ENCODE peak calls at places on chromosomes 16 and 17, in ten cellular contexts. One of them, this sample, is unnamed.

GRCh38 chr17:34045990-34046389 is 209.1 kb upstream of the CCL2 start:
- DNase-seq in stimulated activated CD4-positive, alpha-beta T cell treated with anti-CD3 and anti-CD28 coated beads, Interleukin-15, amount 100 ng/mL, for 24 hours: no peak
- DNase-seq in stimulated activated CD8-positive, alpha-beta memory T cell treated with anti-CD3 and anti-CD28 coated beads, Interleukin-2, amount 100 ng/mL, for 48 hours: no peak
- DNase-seq in activated CD4-positive, alpha-beta T cell treated with anti-CD3 and anti-CD28 coated beads for 1 hour: no peak
- DNase-seq in anterior cingulate cortex: no peak
- DNase-seq in naive thymus-derived CD8-positive, alpha-beta T cell: no peak
- DNase-seq in NCI-H1092: no peak
- DNase-seq in NCI-H446 treated with DMSO at 0.1 percent for 48 hours: no peak
- DNase-seq in body of pancreas: no peak
- DNase-seq in A172: no peak
- DNase-seq in this sample: no peak

GRCh38 chr17:61833536-61834203 is 29.7 kb downstream of the BRIP1 start:
- DNase-seq in stimulated activated CD4-positive, alpha-beta T cell treated with anti-CD3 and anti-CD28 coated beads, Interleukin-15, amount 100 ng/mL, for 24 hours: no peak
- DNase-seq in stimulated activated CD8-positive, alpha-beta memory T cell treated with anti-CD3 and anti-CD28 coated beads, Interleukin-2, amount 100 ng/mL, for 48 hours: no peak
- DNase-seq in activated CD4-positive, alpha-beta T cell treated with anti-CD3 and anti-CD28 coated beads for 1 hour: no peak
- DNase-seq in anterior cingulate cortex: no peak
- DNase-seq in naive thymus-derived CD8-positive, alpha-beta T cell: no peak
- DNase-seq in NCI-H1092: no peak
- DNase-seq in NCI-H446 treated with DMSO at 0.1 percent for 48 hours: no peak
- DNase-seq in body of pancreas: no peak
- DNase-seq in A172: peak
- DNase-seq in this sample: no peak

GRCh38 chr17:73323622-73324455 is 12.0 kb upstream of the CDC42EP4 start:
- DNase-seq in stimulated activated CD4-positive, alpha-beta T cell treated with anti-CD3 and anti-CD28 coated beads, Interleukin-15, amount 100 ng/mL, for 24 hours: no peak
- DNase-seq in stimulated activated CD8-positive, alpha-beta memory T cell treated with anti-CD3 and anti-CD28 coated beads, Interleukin-2, amount 100 ng/mL, for 48 hours: no peak
- DNase-seq in activated CD4-positive, alpha-beta T cell treated with anti-CD3 and anti-CD28 coated beads for 1 hour: no peak
- DNase-seq in anterior cingulate cortex: no peak
- DNase-seq in naive thymus-derived CD8-positive, alpha-beta T cell: no peak
- DNase-seq in NCI-H1092: no peak
- DNase-seq in NCI-H446 treated with DMSO at 0.1 percent for 48 hours: no peak
- DNase-seq in body of pancreas: no peak
- DNase-seq in A172: no peak
- DNase-seq in this sample: no peak

GRCh38 chr17:45584092-45585036 is 93.8 kb upstream of the PLEKHM1 start:
- DNase-seq in stimulated activated CD4-positive, alpha-beta T cell treated with anti-CD3 and anti-CD28 coated beads, Interleukin-15, amount 100 ng/mL, for 24 hours: peak
- DNase-seq in stimulated activated CD8-positive, alpha-beta memory T cell treated with anti-CD3 and anti-CD28 coated beads, Interleukin-2, amount 100 ng/mL, for 48 hours: peak
- DNase-seq in activated CD4-positive, alpha-beta T cell treated with anti-CD3 and anti-CD28 coated beads for 1 hour: peak
- DNase-seq in anterior cingulate cortex: no peak
- DNase-seq in naive thymus-derived CD8-positive, alpha-beta T cell: peak
- DNase-seq in NCI-H1092: no peak
- DNase-seq in NCI-H446 treated with DMSO at 0.1 percent for 48 hours: no peak
- DNase-seq in body of pancreas: peak
- DNase-seq in A172: peak
- DNase-seq in this sample: no peak

GRCh38 chr16:48596326-48596725 is 13.7 kb downstream of the N4BP1 start:
- DNase-seq in stimulated activated CD4-positive, alpha-beta T cell treated with anti-CD3 and anti-CD28 coated beads, Interleukin-15, amount 100 ng/mL, for 24 hours: peak
- DNase-seq in stimulated activated CD8-positive, alpha-beta memory T cell treated with anti-CD3 and anti-CD28 coated beads, Interleukin-2, amount 100 ng/mL, for 48 hours: peak
- DNase-seq in activated CD4-positive, alpha-beta T cell treated with anti-CD3 and anti-CD28 coated beads for 1 hour: no peak
- DNase-seq in anterior cingulate cortex: no peak
- DNase-seq in naive thymus-derived CD8-positive, alpha-beta T cell: no peak
- DNase-seq in NCI-H1092: no peak
- DNase-seq in NCI-H446 treated with DMSO at 0.1 percent for 48 hours: no peak
- DNase-seq in body of pancreas: no peak
- DNase-seq in A172: no peak
- DNase-seq in this sample: no peak

GRCh38 chr16:14399397-14400284 is 230.4 kb downstream of the PARN start:
- DNase-seq in stimulated activated CD4-positive, alpha-beta T cell treated with anti-CD3 and anti-CD28 coated beads, Interleukin-15, amount 100 ng/mL, for 24 hours: no peak
- DNase-seq in stimulated activated CD8-positive, alpha-beta memory T cell treated with anti-CD3 and anti-CD28 coated beads, Interleukin-2, amount 100 ng/mL, for 48 hours: no peak
- DNase-seq in activated CD4-positive, alpha-beta T cell treated with anti-CD3 and anti-CD28 coated beads for 1 hour: no peak
- DNase-seq in anterior cingulate cortex: peak
- DNase-seq in naive thymus-derived CD8-positive, alpha-beta T cell: no peak
- DNase-seq in NCI-H1092: no peak
- DNase-seq in NCI-H446 treated with DMSO at 0.1 percent for 48 hours: peak
- DNase-seq in body of pancreas: no peak
- DNase-seq in A172: peak
- DNase-seq in this sample: peak

GRCh38 chr17:66764559-66764958 is 70.4 kb upstream of the CACNG5 start:
- DNase-seq in stimulated activated CD4-positive, alpha-beta T cell treated with anti-CD3 and anti-CD28 coated beads, Interleukin-15, amount 100 ng/mL, for 24 hours: no peak
- DNase-seq in stimulated activated CD8-positive, alpha-beta memory T cell treated with anti-CD3 and anti-CD28 coated beads, Interleukin-2, amount 100 ng/mL, for 48 hours: no peak
- DNase-seq in activated CD4-positive, alpha-beta T cell treated with anti-CD3 and anti-CD28 coated beads for 1 hour: no peak
- DNase-seq in anterior cingulate cortex: peak
- DNase-seq in naive thymus-derived CD8-positive, alpha-beta T cell: no peak
- DNase-seq in NCI-H1092: peak
- DNase-seq in NCI-H446 treated with DMSO at 0.1 percent for 48 hours: peak
- DNase-seq in body of pancreas: peak
- DNase-seq in A172: no peak
- DNase-seq in this sample: peak

GRCh38 chr17:64336760-64337413 is 53.8 kb downstream of the PECAM1 start:
- DNase-seq in stimulated activated CD4-positive, alpha-beta T cell treated with anti-CD3 and anti-CD28 coated beads, Interleukin-15, amount 100 ng/mL, for 24 hours: no peak
- DNase-seq in stimulated activated CD8-positive, alpha-beta memory T cell treated with anti-CD3 and anti-CD28 coated beads, Interleukin-2, amount 100 ng/mL, for 48 hours: no peak
- DNase-seq in activated CD4-positive, alpha-beta T cell treated with anti-CD3 and anti-CD28 coated beads for 1 hour: no peak
- DNase-seq in anterior cingulate cortex: no peak
- DNase-seq in naive thymus-derived CD8-positive, alpha-beta T cell: no peak
- DNase-seq in NCI-H1092: no peak
- DNase-seq in NCI-H446 treated with DMSO at 0.1 percent for 48 hours: no peak
- DNase-seq in body of pancreas: no peak
- DNase-seq in A172: no peak
- DNase-seq in this sample: no peak

GRCh38 chr16:49631521-49632041 is 224.3 kb downstream of the ZNF423 start:
- DNase-seq in stimulated activated CD4-positive, alpha-beta T cell treated with anti-CD3 and anti-CD28 coated beads, Interleukin-15, amount 100 ng/mL, for 24 hours: no peak
- DNase-seq in stimulated activated CD8-positive, alpha-beta memory T cell treated with anti-CD3 and anti-CD28 coated beads, Interleukin-2, amount 100 ng/mL, for 48 hours: no peak
- DNase-seq in activated CD4-positive, alpha-beta T cell treated with anti-CD3 and anti-CD28 coated beads for 1 hour: no peak
- DNase-seq in anterior cingulate cortex: no peak
- DNase-seq in naive thymus-derived CD8-positive, alpha-beta T cell: no peak
- DNase-seq in NCI-H1092: no peak
- DNase-seq in NCI-H446 treated with DMSO at 0.1 percent for 48 hours: peak
- DNase-seq in body of pancreas: no peak
- DNase-seq in A172: no peak
- DNase-seq in this sample: no peak

GRCh38 chr16:8850279-8850885 is 18.4 kb downstream of the CARHSP1 start:
- DNase-seq in stimulated activated CD4-positive, alpha-beta T cell treated with anti-CD3 and anti-CD28 coated beads, Interleukin-15, amount 100 ng/mL, for 24 hours: no peak
- DNase-seq in stimulated activated CD8-positive, alpha-beta memory T cell treated with anti-CD3 and anti-CD28 coated beads, Interleukin-2, amount 100 ng/mL, for 48 hours: no peak
- DNase-seq in activated CD4-positive, alpha-beta T cell treated with anti-CD3 and anti-CD28 coated beads for 1 hour: no peak
- DNase-seq in anterior cingulate cortex: no peak
- DNase-seq in naive thymus-derived CD8-positive, alpha-beta T cell: no peak
- DNase-seq in NCI-H1092: no peak
- DNase-seq in NCI-H446 treated with DMSO at 0.1 percent for 48 hours: no peak
- DNase-seq in body of pancreas: no peak
- DNase-seq in A172: peak
- DNase-seq in this sample: no peak

GRCh38 chr16:50316848-50317630 is 50.7 kb downstream of the ADCY7 start:
- DNase-seq in stimulated activated CD4-positive, alpha-beta T cell treated with anti-CD3 and anti-CD28 coated beads, Interleukin-15, amount 100 ng/mL, for 24 hours: no peak
- DNase-seq in stimulated activated CD8-positive, alpha-beta memory T cell treated with anti-CD3 and anti-CD28 coated beads, Interleukin-2, amount 100 ng/mL, for 48 hours: no peak
- DNase-seq in activated CD4-positive, alpha-beta T cell treated with anti-CD3 and anti-CD28 coated beads for 1 hour: no peak
- DNase-seq in anterior cingulate cortex: no peak
- DNase-seq in naive thymus-derived CD8-positive, alpha-beta T cell: no peak
- DNase-seq in NCI-H1092: no peak
- DNase-seq in NCI-H446 treated with DMSO at 0.1 percent for 48 hours: no peak
- DNase-seq in body of pancreas: no peak
- DNase-seq in A172: no peak
- DNase-seq in this sample: no peak

GRCh38 chr17:40551874-40552768 is 13.2 kb downstream of the CCR7 start:
- DNase-seq in stimulated activated CD4-positive, alpha-beta T cell treated with anti-CD3 and anti-CD28 coated beads, Interleukin-15, amount 100 ng/mL, for 24 hours: no peak
- DNase-seq in stimulated activated CD8-positive, alpha-beta memory T cell treated with anti-CD3 and anti-CD28 coated beads, Interleukin-2, amount 100 ng/mL, for 48 hours: no peak
- DNase-seq in activated CD4-positive, alpha-beta T cell treated with anti-CD3 and anti-CD28 coated beads for 1 hour: no peak
- DNase-seq in anterior cingulate cortex: peak
- DNase-seq in naive thymus-derived CD8-positive, alpha-beta T cell: no peak
- DNase-seq in NCI-H1092: no peak
- DNase-seq in NCI-H446 treated with DMSO at 0.1 percent for 48 hours: no peak
- DNase-seq in body of pancreas: no peak
- DNase-seq in A172: no peak
- DNase-seq in this sample: no peak

GRCh38 chr17:81340606-81341346 is 45.7 kb upstream of the SLC38A10 start:
- DNase-seq in stimulated activated CD4-positive, alpha-beta T cell treated with anti-CD3 and anti-CD28 coated beads, Interleukin-15, amount 100 ng/mL, for 24 hours: no peak
- DNase-seq in stimulated activated CD8-positive, alpha-beta memory T cell treated with anti-CD3 and anti-CD28 coated beads, Interleukin-2, amount 100 ng/mL, for 48 hours: no peak
- DNase-seq in activated CD4-positive, alpha-beta T cell treated with anti-CD3 and anti-CD28 coated beads for 1 hour: no peak
- DNase-seq in anterior cingulate cortex: no peak
- DNase-seq in naive thymus-derived CD8-positive, alpha-beta T cell: no peak
- DNase-seq in NCI-H1092: no peak
- DNase-seq in NCI-H446 treated with DMSO at 0.1 percent for 48 hours: no peak
- DNase-seq in body of pancreas: peak
- DNase-seq in A172: no peak
- DNase-seq in this sample: no peak

GRCh38 chr17:31413871-31414589 is 22.6 kb downstream of the RAB11FIP4 start:
- DNase-seq in stimulated activated CD4-positive, alpha-beta T cell treated with anti-CD3 and anti-CD28 coated beads, Interleukin-15, amount 100 ng/mL, for 24 hours: no peak
- DNase-seq in stimulated activated CD8-positive, alpha-beta memory T cell treated with anti-CD3 and anti-CD28 coated beads, Interleukin-2, amount 100 ng/mL, for 48 hours: no peak
- DNase-seq in activated CD4-positive, alpha-beta T cell treated with anti-CD3 and anti-CD28 coated beads for 1 hour: no peak
- DNase-seq in anterior cingulate cortex: peak
- DNase-seq in naive thymus-derived CD8-positive, alpha-beta T cell: no peak
- DNase-seq in NCI-H1092: no peak
- DNase-seq in NCI-H446 treated with DMSO at 0.1 percent for 48 hours: no peak
- DNase-seq in body of pancreas: no peak
- DNase-seq in A172: peak
- DNase-seq in this sample: peak

GRCh38 chr17:45184144-45184543 is 22.5 kb downstream of the HEXIM2 start:
- DNase-seq in stimulated activated CD4-positive, alpha-beta T cell treated with anti-CD3 and anti-CD28 coated beads, Interleukin-15, amount 100 ng/mL, for 24 hours: no peak
- DNase-seq in stimulated activated CD8-positive, alpha-beta memory T cell treated with anti-CD3 and anti-CD28 coated beads, Interleukin-2, amount 100 ng/mL, for 48 hours: no peak
- DNase-seq in activated CD4-positive, alpha-beta T cell treated with anti-CD3 and anti-CD28 coated beads for 1 hour: no peak
- DNase-seq in anterior cingulate cortex: no peak
- DNase-seq in naive thymus-derived CD8-positive, alpha-beta T cell: no peak
- DNase-seq in NCI-H1092: no peak
- DNase-seq in NCI-H446 treated with DMSO at 0.1 percent for 48 hours: no peak
- DNase-seq in body of pancreas: no peak
- DNase-seq in A172: no peak
- DNase-seq in this sample: no peak

GRCh38 chr17:2175294-2175628 is 120.4 kb downstream of the HIC1 start:
- DNase-seq in stimulated activated CD4-positive, alpha-beta T cell treated with anti-CD3 and anti-CD28 coated beads, Interleukin-15, amount 100 ng/mL, for 24 hours: no peak
- DNase-seq in stimulated activated CD8-positive, alpha-beta memory T cell treated with anti-CD3 and anti-CD28 coated beads, Interleukin-2, amount 100 ng/mL, for 48 hours: no peak
- DNase-seq in activated CD4-positive, alpha-beta T cell treated with anti-CD3 and anti-CD28 coated beads for 1 hour: no peak
- DNase-seq in anterior cingulate cortex: no peak
- DNase-seq in naive thymus-derived CD8-positive, alpha-beta T cell: no peak
- DNase-seq in NCI-H1092: no peak
- DNase-seq in NCI-H446 treated with DMSO at 0.1 percent for 48 hours: no peak
- DNase-seq in body of pancreas: no peak
- DNase-seq in A172: no peak
- DNase-seq in this sample: no peak

GRCh38 chr17:1736348-1737281 is 6.1 kb upstream of the SERPINF2 start:
- DNase-seq in stimulated activated CD4-positive, alpha-beta T cell treated with anti-CD3 and anti-CD28 coated beads, Interleukin-15, amount 100 ng/mL, for 24 hours: peak
- DNase-seq in stimulated activated CD8-positive, alpha-beta memory T cell treated with anti-CD3 and anti-CD28 coated beads, Interleukin-2, amount 100 ng/mL, for 48 hours: peak
- DNase-seq in activated CD4-positive, alpha-beta T cell treated with anti-CD3 and anti-CD28 coated beads for 1 hour: no peak
- DNase-seq in anterior cingulate cortex: peak
- DNase-seq in naive thymus-derived CD8-positive, alpha-beta T cell: no peak
- DNase-seq in NCI-H1092: no peak
- DNase-seq in NCI-H446 treated with DMSO at 0.1 percent for 48 hours: no peak
- DNase-seq in body of pancreas: peak
- DNase-seq in A172: peak
- DNase-seq in this sample: peak

GRCh38 chr16:9670058-9670457 is 512.2 kb downstream of the GRIN2A start:
- DNase-seq in stimulated activated CD4-positive, alpha-beta T cell treated with anti-CD3 and anti-CD28 coated beads, Interleukin-15, amount 100 ng/mL, for 24 hours: no peak
- DNase-seq in stimulated activated CD8-positive, alpha-beta memory T cell treated with anti-CD3 and anti-CD28 coated beads, Interleukin-2, amount 100 ng/mL, for 48 hours: no peak
- DNase-seq in activated CD4-positive, alpha-beta T cell treated with anti-CD3 and anti-CD28 coated beads for 1 hour: no peak
- DNase-seq in anterior cingulate cortex: no peak
- DNase-seq in naive thymus-derived CD8-positive, alpha-beta T cell: no peak
- DNase-seq in NCI-H1092: no peak
- DNase-seq in NCI-H446 treated with DMSO at 0.1 percent for 48 hours: no peak
- DNase-seq in body of pancreas: no peak
- DNase-seq in A172: no peak
- DNase-seq in this sample: no peak

GRCh38 chr16:31513126-31513525 is 4.9 kb upstream of the RUSF1 start:
- DNase-seq in stimulated activated CD4-positive, alpha-beta T cell treated with anti-CD3 and anti-CD28 coated beads, Interleukin-15, amount 100 ng/mL, for 24 hours: no peak
- DNase-seq in stimulated activated CD8-positive, alpha-beta memory T cell treated with anti-CD3 and anti-CD28 coated beads, Interleukin-2, amount 100 ng/mL, for 48 hours: no peak
- DNase-seq in activated CD4-positive, alpha-beta T cell treated with anti-CD3 and anti-CD28 coated beads for 1 hour: no peak
- DNase-seq in anterior cingulate cortex: no peak
- DNase-seq in naive thymus-derived CD8-positive, alpha-beta T cell: no peak
- DNase-seq in NCI-H1092: no peak
- DNase-seq in NCI-H446 treated with DMSO at 0.1 percent for 48 hours: no peak
- DNase-seq in body of pancreas: no peak
- DNase-seq in A172: peak
- DNase-seq in this sample: no peak

GRCh38 chr16:2470234-2470601 is 879 bp upstream of the NTN3 start:
- DNase-seq in stimulated activated CD4-positive, alpha-beta T cell treated with anti-CD3 and anti-CD28 coated beads, Interleukin-15, amount 100 ng/mL, for 24 hours: no peak
- DNase-seq in stimulated activated CD8-positive, alpha-beta memory T cell treated with anti-CD3 and anti-CD28 coated beads, Interleukin-2, amount 100 ng/mL, for 48 hours: no peak
- DNase-seq in activated CD4-positive, alpha-beta T cell treated with anti-CD3 and anti-CD28 coated beads for 1 hour: no peak
- DNase-seq in anterior cingulate cortex: no peak
- DNase-seq in naive thymus-derived CD8-positive, alpha-beta T cell: no peak
- DNase-seq in NCI-H1092: no peak
- DNase-seq in NCI-H446 treated with DMSO at 0.1 percent for 48 hours: no peak
- DNase-seq in body of pancreas: no peak
- DNase-seq in A172: no peak
- DNase-seq in this sample: no peak

GRCh38 chr17:69414408-69415274 is at the start of gene MAP2K6:
- DNase-seq in stimulated activated CD4-positive, alpha-beta T cell treated with anti-CD3 and anti-CD28 coated beads, Interleukin-15, amount 100 ng/mL, for 24 hours: peak
- DNase-seq in stimulated activated CD8-positive, alpha-beta memory T cell treated with anti-CD3 and anti-CD28 coated beads, Interleukin-2, amount 100 ng/mL, for 48 hours: peak
- DNase-seq in activated CD4-positive, alpha-beta T cell treated with anti-CD3 and anti-CD28 coated beads for 1 hour: peak
- DNase-seq in anterior cingulate cortex: peak
- DNase-seq in naive thymus-derived CD8-positive, alpha-beta T cell: peak
- DNase-seq in NCI-H1092: peak
- DNase-seq in NCI-H446 treated with DMSO at 0.1 percent for 48 hours: peak
- DNase-seq in body of pancreas: peak
- DNase-seq in A172: peak
- DNase-seq in this sample: peak

GRCh38 chr17:3802461-3803307 is 1.7 kb upstream of the ITGAE start:
- DNase-seq in stimulated activated CD4-positive, alpha-beta T cell treated with anti-CD3 and anti-CD28 coated beads, Interleukin-15, amount 100 ng/mL, for 24 hours: no peak
- DNase-seq in stimulated activated CD8-positive, alpha-beta memory T cell treated with anti-CD3 and anti-CD28 coated beads, Interleukin-2, amount 100 ng/mL, for 48 hours: no peak
- DNase-seq in activated CD4-positive, alpha-beta T cell treated with anti-CD3 and anti-CD28 coated beads for 1 hour: no peak
- DNase-seq in anterior cingulate cortex: no peak
- DNase-seq in naive thymus-derived CD8-positive, alpha-beta T cell: no peak
- DNase-seq in NCI-H1092: no peak
- DNase-seq in NCI-H446 treated with DMSO at 0.1 percent for 48 hours: no peak
- DNase-seq in body of pancreas: peak
- DNase-seq in A172: peak
- DNase-seq in this sample: no peak

GRCh38 chr16:84874983-84875382 is 55.2 kb downstream of the CRISPLD2 start:
- DNase-seq in stimulated activated CD4-positive, alpha-beta T cell treated with anti-CD3 and anti-CD28 coated beads, Interleukin-15, amount 100 ng/mL, for 24 hours: no peak
- DNase-seq in stimulated activated CD8-positive, alpha-beta memory T cell treated with anti-CD3 and anti-CD28 coated beads, Interleukin-2, amount 100 ng/mL, for 48 hours: no peak
- DNase-seq in activated CD4-positive, alpha-beta T cell treated with anti-CD3 and anti-CD28 coated beads for 1 hour: no peak
- DNase-seq in anterior cingulate cortex: no peak
- DNase-seq in naive thymus-derived CD8-positive, alpha-beta T cell: no peak
- DNase-seq in NCI-H1092: no peak
- DNase-seq in NCI-H446 treated with DMSO at 0.1 percent for 48 hours: no peak
- DNase-seq in body of pancreas: no peak
- DNase-seq in A172: no peak
- DNase-seq in this sample: no peak

GRCh38 chr16:23959069-23959800 is 123.5 kb downstream of the PRKCB start:
- DNase-seq in stimulated activated CD4-positive, alpha-beta T cell treated with anti-CD3 and anti-CD28 coated beads, Interleukin-15, amount 100 ng/mL, for 24 hours: peak
- DNase-seq in stimulated activated CD8-positive, alpha-beta memory T cell treated with anti-CD3 and anti-CD28 coated beads, Interleukin-2, amount 100 ng/mL, for 48 hours: no peak
- DNase-seq in activated CD4-positive, alpha-beta T cell treated with anti-CD3 and anti-CD28 coated beads for 1 hour: no peak
- DNase-seq in anterior cingulate cortex: no peak
- DNase-seq in naive thymus-derived CD8-positive, alpha-beta T cell: no peak
- DNase-seq in NCI-H1092: no peak
- DNase-seq in NCI-H446 treated with DMSO at 0.1 percent for 48 hours: no peak
- DNase-seq in body of pancreas: no peak
- DNase-seq in A172: no peak
- DNase-seq in this sample: no peak

GRCh38 chr16:64440421-64440831 is 681.4 kb downstream of the CDH11 start:
- DNase-seq in stimulated activated CD4-positive, alpha-beta T cell treated with anti-CD3 and anti-CD28 coated beads, Interleukin-15, amount 100 ng/mL, for 24 hours: no peak
- DNase-seq in stimulated activated CD8-positive, alpha-beta memory T cell treated with anti-CD3 and anti-CD28 coated beads, Interleukin-2, amount 100 ng/mL, for 48 hours: no peak
- DNase-seq in activated CD4-positive, alpha-beta T cell treated with anti-CD3 and anti-CD28 coated beads for 1 hour: no peak
- DNase-seq in anterior cingulate cortex: no peak
- DNase-seq in naive thymus-derived CD8-positive, alpha-beta T cell: no peak
- DNase-seq in NCI-H1092: no peak
- DNase-seq in NCI-H446 treated with DMSO at 0.1 percent for 48 hours: no peak
- DNase-seq in body of pancreas: peak
- DNase-seq in A172: peak
- DNase-seq in this sample: no peak

GRCh38 chr16:10752843-10753523 is 9.3 kb downstream of the NUBP1 start:
- DNase-seq in stimulated activated CD4-positive, alpha-beta T cell treated with anti-CD3 and anti-CD28 coated beads, Interleukin-15, amount 100 ng/mL, for 24 hours: no peak
- DNase-seq in stimulated activated CD8-positive, alpha-beta memory T cell treated with anti-CD3 and anti-CD28 coated beads, Interleukin-2, amount 100 ng/mL, for 48 hours: no peak
- DNase-seq in activated CD4-positive, alpha-beta T cell treated with anti-CD3 and anti-CD28 coated beads for 1 hour: no peak
- DNase-seq in anterior cingulate cortex: peak
- DNase-seq in naive thymus-derived CD8-positive, alpha-beta T cell: no peak
- DNase-seq in NCI-H1092: no peak
- DNase-seq in NCI-H446 treated with DMSO at 0.1 percent for 48 hours: no peak
- DNase-seq in body of pancreas: peak
- DNase-seq in A172: no peak
- DNase-seq in this sample: no peak

GRCh38 chr17:33871720-33872535 is 383.2 kb upstream of the CCL2 start:
- DNase-seq in stimulated activated CD4-positive, alpha-beta T cell treated with anti-CD3 and anti-CD28 coated beads, Interleukin-15, amount 100 ng/mL, for 24 hours: peak
- DNase-seq in stimulated activated CD8-positive, alpha-beta memory T cell treated with anti-CD3 and anti-CD28 coated beads, Interleukin-2, amount 100 ng/mL, for 48 hours: no peak
- DNase-seq in activated CD4-positive, alpha-beta T cell treated with anti-CD3 and anti-CD28 coated beads for 1 hour: no peak
- DNase-seq in anterior cingulate cortex: no peak
- DNase-seq in naive thymus-derived CD8-positive, alpha-beta T cell: no peak
- DNase-seq in NCI-H1092: no peak
- DNase-seq in NCI-H446 treated with DMSO at 0.1 percent for 48 hours: no peak
- DNase-seq in body of pancreas: peak
- DNase-seq in A172: peak
- DNase-seq in this sample: no peak

GRCh38 chr17:63222655-63223054 is 223.5 kb downstream of the CYB561 start:
- DNase-seq in stimulated activated CD4-positive, alpha-beta T cell treated with anti-CD3 and anti-CD28 coated beads, Interleukin-15, amount 100 ng/mL, for 24 hours: peak
- DNase-seq in stimulated activated CD8-positive, alpha-beta memory T cell treated with anti-CD3 and anti-CD28 coated beads, Interleukin-2, amount 100 ng/mL, for 48 hours: no peak
- DNase-seq in activated CD4-positive, alpha-beta T cell treated with anti-CD3 and anti-CD28 coated beads for 1 hour: no peak
- DNase-seq in anterior cingulate cortex: no peak
- DNase-seq in naive thymus-derived CD8-positive, alpha-beta T cell: no peak
- DNase-seq in NCI-H1092: no peak
- DNase-seq in NCI-H446 treated with DMSO at 0.1 percent for 48 hours: no peak
- DNase-seq in body of pancreas: no peak
- DNase-seq in A172: no peak
- DNase-seq in this sample: no peak

This sample was measured in caudate nucleus.